ENCODE peak calls at places on chromosomes 16 and 17, in five cellular contexts. R, C, K, T and W are unnamed samples.

GRCh38 chr16:50154369-50154947 is 1.4 kb downstream of the TENT4B start:
- DNase-seq in K (no peak), C (peak), R (peak), T (no peak), W (peak)

GRCh38 chr17:40558300-40558584 is 7.0 kb downstream of the CCR7 start:
- DNase-seq in C (no peak), R (no peak), T (no peak), K (no peak), W (no peak)

GRCh38 chr16:81633147-81633619 is 145.9 kb upstream of the PLCG2 start:
- DNase-seq in C (no peak), R (no peak), T (no peak), K (no peak), W (no peak)

GRCh38 chr17:57257213-57257873 is 1.0 kb downstream of the MSI2 start:
- DNase-seq in K (no peak), C (no peak), T (no peak), R (no peak), W (no peak)

GRCh38 chr16:27181020-27181419 is 22.3 kb upstream of the KDM8 start:
- DNase-seq in C (no peak), T (no peak), K (no peak), R (no peak), W (no peak)

GRCh38 chr16:8712589-8713361 is 38.4 kb downstream of the ABAT start:
- DNase-seq in K (no peak), R (no peak), T (no peak), C (peak), W (no peak)

GRCh38 chr16:19375561-19376158 is 42.0 kb upstream of the TMC5 start:
- DNase-seq in R (peak), T (peak), K (no peak), C (peak), W (no peak)

GRCh38 chr17:34998205-34998604 is 17.9 kb downstream of the LIG3 start:
- DNase-seq in K (peak), C (peak), T (peak), R (peak), W (peak)

GRCh38 chr16:83206426-83206825 is 579.7 kb downstream of the CDH13 start:
- DNase-seq in K (no peak), R (no peak), C (no peak), T (no peak), W (no peak)

GRCh38 chr17:27268394-27269085 is 25.4 kb upstream of the WSB1 start:
- DNase-seq in K (no peak), R (no peak), C (no peak), T (no peak), W (no peak)

GRCh38 chr16:9370071-9370491 is 278.6 kb downstream of the HAPSTR1 start:
- DNase-seq in C (peak), R (peak), T (no peak), K (no peak), W (no peak)

GRCh38 chr17:81387235-81388060 is 7.8 kb upstream of the BAHCC1 start:
- DNase-seq in K (peak), C (peak), T (peak), R (peak), W (no peak)

GRCh38 chr17:46763416-46763815 is 55.1 kb downstream of the WNT3 start:
- DNase-seq in K (no peak), T (no peak), R (no peak), C (no peak), W (no peak)

GRCh38 chr17:75456417-75457046 is at the start of gene TMEM94:
- DNase-seq in C (peak), T (peak), R (peak), K (peak), W (peak)
- TF ChIP-seq POLR2A in C (peak), T (peak), R (peak), K (no peak), W (peak)

DNA sequence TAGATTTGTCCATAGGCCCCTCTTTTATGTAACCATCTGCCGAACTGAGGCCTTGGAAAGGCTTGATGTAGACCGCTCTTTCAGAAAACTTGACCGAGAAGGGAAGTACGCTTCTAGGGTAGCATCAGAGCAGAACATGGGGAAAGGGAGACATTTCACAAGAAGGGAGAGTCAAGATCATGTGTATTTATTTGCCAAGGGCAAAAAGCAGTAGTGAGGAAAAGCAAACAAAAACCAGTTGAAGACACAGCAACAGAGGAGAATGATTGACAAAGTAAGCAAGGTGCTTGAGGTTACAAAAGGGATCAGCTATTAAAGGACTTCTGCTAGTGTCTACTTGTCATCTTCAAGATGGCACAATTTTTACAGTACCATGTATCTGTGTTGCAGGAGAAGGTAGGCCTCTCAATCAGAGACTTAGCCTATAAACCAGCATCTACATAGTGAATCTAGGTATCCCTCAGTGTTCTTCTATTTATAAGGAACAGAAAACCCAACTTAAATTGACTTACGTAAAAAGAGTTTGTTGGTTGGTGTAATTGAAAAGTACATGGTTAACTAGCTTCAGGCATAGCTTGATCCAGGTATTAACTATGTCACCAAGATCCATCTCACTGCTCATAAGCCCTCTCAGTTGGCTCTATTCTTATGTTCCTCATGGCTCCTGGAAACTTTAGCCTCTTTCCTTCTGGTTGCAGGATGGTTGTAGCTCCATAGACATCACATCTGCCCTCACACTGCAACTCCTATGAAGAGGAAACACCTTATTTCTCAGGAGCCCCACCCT is 288.4 kb downstream of the IRX3 start:
- DNase-seq in K (no peak), C (no peak), R (no peak), T (no peak), W (no peak)
- TF ChIP-seq CTCF in K (no peak), C (no peak), R (no peak), T (no peak), W (no peak)

DNA sequence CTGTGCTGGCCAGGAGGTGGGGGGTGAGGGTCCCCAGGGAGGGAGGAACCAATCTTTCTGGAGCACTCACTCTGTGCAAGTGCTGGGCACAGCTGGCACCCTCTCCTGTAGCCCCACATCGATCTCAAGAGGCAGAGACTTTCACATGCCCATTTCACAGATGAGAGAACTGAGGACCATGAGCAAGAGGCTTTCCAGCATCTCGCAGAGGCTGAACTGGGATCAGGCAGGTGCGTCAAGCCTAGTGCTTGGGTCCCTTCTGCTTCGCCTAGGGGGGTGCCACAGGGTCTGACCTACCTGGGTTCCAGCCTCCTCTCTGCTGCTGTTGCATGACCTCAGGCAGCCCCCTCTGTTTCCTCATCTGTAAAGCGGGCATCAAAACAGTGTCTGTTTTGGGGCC is 1.3 kb upstream of the WFDC1 start:
- DNase-seq in T (no peak), R (no peak), C (no peak), K (no peak), W (no peak)
- TF ChIP-seq POLR2A in T (no peak), R (no peak), C (no peak), K (no peak), W (no peak)

GRCh38 chr16:7268182-7268581 is 64.5 kb upstream of the RBFOX1 start:
- DNase-seq in K (no peak), C (peak), T (no peak), R (no peak), W (peak)
- TF ChIP-seq CTCF in K (peak), C (peak), T (no peak), R (peak), W (peak)

GRCh38 chr17:63419398-63419797 is 26.7 kb downstream of the CYB561 start:
- DNase-seq in K (no peak), C (no peak), T (no peak), R (no peak), W (no peak)

GRCh38 chr17:63420868-63421680 is 25.0 kb downstream of the CYB561 start:
- DNase-seq in K (no peak), R (no peak), C (no peak), T (no peak), W (no peak)

GRCh38 chr17:63421681-63422645 is 24.1 kb downstream of the CYB561 start:
- DNase-seq in K (no peak), C (no peak), T (no peak), R (no peak), W (no peak)

GRCh38 chr17:63418540-63418939 is 27.6 kb downstream of the CYB561 start:
- DNase-seq in T (no peak), K (no peak), C (no peak), R (no peak), W (no peak)

DNA sequence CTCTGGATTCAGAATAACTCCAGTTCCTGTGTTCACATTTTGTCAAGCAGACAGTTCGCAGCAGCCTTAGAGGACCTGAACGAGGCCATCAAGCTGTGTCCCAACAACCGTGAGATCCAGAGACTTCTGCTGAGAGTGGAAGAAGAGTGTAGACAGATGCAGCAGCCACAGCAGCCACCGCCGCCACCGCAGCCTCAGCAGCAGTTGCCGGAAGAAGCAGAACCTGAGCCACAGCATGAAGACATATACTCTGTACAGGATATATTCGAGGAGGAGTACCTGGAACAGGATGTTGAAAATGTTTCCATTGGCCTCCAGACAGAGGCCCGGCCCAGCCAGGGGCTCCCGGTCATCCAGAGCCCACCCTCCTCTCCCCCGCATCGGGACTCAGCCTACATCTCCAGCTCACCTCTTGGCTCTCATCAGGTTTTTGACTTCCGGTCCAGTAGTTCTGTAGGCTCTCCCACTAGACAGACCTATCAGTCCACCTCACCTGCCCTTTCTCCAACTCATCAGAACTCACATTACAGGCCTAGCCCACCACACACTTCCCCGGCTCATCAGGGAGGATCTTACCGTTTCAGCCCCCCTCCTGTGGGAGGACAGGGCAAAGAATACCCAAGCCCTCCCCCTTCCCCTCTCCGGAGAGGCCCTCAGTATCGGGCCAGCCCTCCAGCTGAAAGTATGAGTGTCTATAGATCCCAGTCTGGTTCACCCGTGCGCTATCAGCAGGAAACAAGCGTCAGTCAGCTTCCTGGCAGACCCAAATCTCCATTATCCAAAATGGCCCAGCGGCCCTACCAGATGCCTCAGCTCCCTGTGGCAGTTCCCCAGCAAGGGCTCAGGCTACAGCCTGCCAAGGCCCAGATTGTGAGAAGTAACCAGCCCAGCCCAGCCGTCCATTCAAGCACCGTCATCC is 25.9 kb downstream of the CYB561 start:
- DNase-seq in T (no peak), C (no peak), R (no peak), K (no peak), W (no peak)
- TF ChIP-seq POLR2A in T (no peak), C (no peak), R (no peak), K (no peak), W (no peak)

GRCh38 chr16:73031155-73031866 is 16.6 kb downstream of the ZFHX3 start:
- DNase-seq in K (peak), R (no peak), T (no peak), C (no peak), W (no peak)
- TF ChIP-seq CTCF in K (no peak), R (no peak), T (peak), C (no peak), W (no peak)

GRCh38 chr17:76318586-76318985 is 10.5 kb upstream of the QRICH2 start:
- DNase-seq in K (no peak), T (peak), R (no peak), C (no peak), W (no peak)
- TF ChIP-seq POLR2A in K (no peak), T (no peak), R (no peak), C (no peak), W (no peak)

GRCh38 chr16:89828870-89829629 is 775 bp downstream of the SPIRE2 start:
- DNase-seq in T (no peak), C (no peak), K (no peak), R (no peak), W (no peak)

GRCh38 chr16:89826531-89827382 is 1.5 kb upstream of the SPIRE2 start:
- DNase-seq in R (no peak), C (no peak), T (no peak), K (no peak), W (no peak)

GRCh38 chr16:89827383-89828198 is 684 bp upstream of the SPIRE2 start:
- DNase-seq in T (peak), C (peak), R (peak), K (no peak), W (no peak)

GRCh38 chr16:89829630-89830437 is 1.6 kb downstream of the SPIRE2 start:
- DNase-seq in C (no peak), T (no peak), K (no peak), R (no peak), W (no peak)

DNA sequence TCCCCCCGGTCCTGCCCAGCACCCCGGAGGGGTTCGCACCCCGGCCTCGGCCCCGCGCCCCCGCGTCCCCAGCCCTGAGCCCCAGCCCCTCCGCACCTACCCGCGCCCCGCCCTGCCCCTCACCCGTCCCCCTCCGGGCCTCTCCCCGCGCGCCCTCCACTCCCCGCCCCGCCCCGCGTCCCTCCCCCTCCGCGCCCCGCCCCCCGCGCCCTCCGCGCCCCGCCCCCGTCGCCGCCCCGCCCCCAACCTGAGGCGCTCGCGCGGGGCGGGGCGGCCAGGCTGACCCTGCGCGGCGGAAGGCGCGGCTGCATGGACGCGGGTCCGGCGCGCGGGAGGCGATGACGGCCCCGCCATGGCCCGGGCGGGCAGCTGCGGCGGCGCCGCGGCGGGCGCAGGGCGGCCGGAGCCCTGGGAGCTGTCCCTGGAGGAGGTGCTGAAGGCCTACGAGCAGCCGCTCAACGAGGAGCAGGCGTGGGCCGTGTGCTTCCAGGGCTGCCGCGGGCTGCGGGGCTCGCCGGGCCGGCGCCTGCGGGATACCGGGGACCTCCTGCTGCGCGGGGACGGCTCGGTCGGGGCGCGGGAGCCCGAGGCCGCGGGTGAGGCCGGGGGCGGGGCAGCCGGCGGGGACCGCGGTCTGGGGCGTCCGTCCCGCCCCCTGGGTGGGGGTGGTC is at the start of gene SPIRE2:
- DNase-seq in K (peak), T (peak), R (peak), C (peak), W (peak)
- TF ChIP-seq CTCF in K (no peak), T (no peak), R (no peak), C (no peak), W (no peak)

GRCh38 chr16:11706180-11706742 is 36.4 kb downstream of the TXNDC11 start:
- DNase-seq in K (no peak), C (peak), R (peak), T (peak), W (no peak)
- TF ChIP-seq POLR2A in K (no peak), C (no peak), R (no peak), T (no peak), W (no peak)

GRCh38 chr16:80319181-80319580 is 221.6 kb upstream of the DYNLRB2 start:
- DNase-seq in K (no peak), T (no peak), R (no peak), C (no peak), W (no peak)
- TF ChIP-seq CTCF in K (no peak), T (peak), R (no peak), C (no peak), W (no peak)